ENCODE peak calls at places on chromosomes 16 and 17, in five cellular contexts. One of them, this sample, is unnamed.

GRCh38 chr17:55926276-55926995 is 175.6 kb downstream of the PCTP start:
- DNase-seq in aorta: no peak
- DNase-seq in stomach: no peak
- DNase-seq in amygdala: no peak
- DNase-seq in hypothalamus: no peak
- DNase-seq in this sample: no peak

GRCh38 chr17:1709403-1709891 is 730 bp downstream of the TLCD2 start:
- DNase-seq in aorta: no peak
- DNase-seq in stomach: no peak
- DNase-seq in amygdala: no peak
- DNase-seq in hypothalamus: no peak
- DNase-seq in this sample: no peak

GRCh38 chr17:45987706-45988105 is 11.3 kb upstream of the STH start:
- DNase-seq in aorta: no peak
- DNase-seq in stomach: no peak
- DNase-seq in amygdala: no peak
- DNase-seq in hypothalamus: no peak
- DNase-seq in this sample: no peak

GRCh38 chr16:54649846-54650245 is 280.8 kb upstream of the IRX5 start:
- DNase-seq in aorta: no peak
- DNase-seq in stomach: no peak
- DNase-seq in amygdala: no peak
- DNase-seq in hypothalamus: no peak
- DNase-seq in this sample: no peak

GRCh38 chr17:74512624-74513084 is 18.6 kb downstream of the CD300LB start:
- DNase-seq in aorta: peak
- DNase-seq in stomach: peak
- DNase-seq in amygdala: no peak
- DNase-seq in hypothalamus: no peak
- DNase-seq in this sample: no peak

GRCh38 chr17:40069751-40070643 is 7.2 kb downstream of the THRA start:
- DNase-seq in aorta: no peak
- DNase-seq in stomach: peak
- DNase-seq in amygdala: no peak
- DNase-seq in hypothalamus: no peak
- DNase-seq in this sample: no peak

GRCh38 chr17:29116652-29117439 is 63.4 kb downstream of the MYO18A start:
- DNase-seq in aorta: peak
- DNase-seq in stomach: peak
- DNase-seq in amygdala: peak
- DNase-seq in hypothalamus: peak
- DNase-seq in this sample: no peak

GRCh38 chr16:66399930-66400329 is 27.2 kb upstream of the BEAN1 start:
- DNase-seq in aorta: no peak
- DNase-seq in stomach: no peak
- DNase-seq in amygdala: no peak
- DNase-seq in hypothalamus: no peak
- DNase-seq in this sample: no peak

GRCh38 chr16:55668337-55669281 is 12.8 kb downstream of the SLC6A2 start:
- DNase-seq in aorta: no peak
- DNase-seq in stomach: no peak
- DNase-seq in amygdala: no peak
- DNase-seq in hypothalamus: no peak
- DNase-seq in this sample: peak

GRCh38 chr17:46081018-46081320 is 81.9 kb downstream of the STH start:
- DNase-seq in aorta: no peak
- DNase-seq in stomach: no peak
- DNase-seq in amygdala: no peak
- DNase-seq in hypothalamus: no peak
- DNase-seq in this sample: no peak

GRCh38 chr16:80938035-80938927 is 68.4 kb downstream of the CMC2 start:
- DNase-seq in aorta: peak
- DNase-seq in stomach: no peak
- DNase-seq in amygdala: no peak
- DNase-seq in hypothalamus: no peak
- DNase-seq in this sample: peak

GRCh38 chr16:75262104-75262799 is 10.8 kb upstream of the BCAR1 start:
- DNase-seq in aorta: peak
- DNase-seq in stomach: peak
- DNase-seq in amygdala: no peak
- DNase-seq in hypothalamus: no peak
- DNase-seq in this sample: no peak

GRCh38 chr16:73016488-73016830 is 31.5 kb downstream of the ZFHX3 start:
- DNase-seq in aorta: no peak
- DNase-seq in stomach: no peak
- DNase-seq in amygdala: no peak
- DNase-seq in hypothalamus: no peak
- DNase-seq in this sample: no peak

GRCh38 chr16:4215106-4215505 is 26.8 kb downstream of the SRL start:
- DNase-seq in aorta: no peak
- DNase-seq in stomach: no peak
- DNase-seq in amygdala: no peak
- DNase-seq in hypothalamus: no peak
- DNase-seq in this sample: no peak

GRCh38 chr17:44518032-44518431 is 14.8 kb upstream of the GPATCH8 start:
- DNase-seq in aorta: no peak
- DNase-seq in stomach: no peak
- DNase-seq in amygdala: no peak
- DNase-seq in hypothalamus: no peak
- DNase-seq in this sample: no peak

GRCh38 chr17:8175795-8176196 is 384 bp downstream of the TMEM107 start:
- DNase-seq in aorta: peak
- DNase-seq in stomach: no peak
- DNase-seq in amygdala: no peak
- DNase-seq in hypothalamus: no peak
- DNase-seq in this sample: no peak

GRCh38 chr16:27174007-27174406 is 29.3 kb upstream of the KDM8 start:
- DNase-seq in aorta: no peak
- DNase-seq in stomach: no peak
- DNase-seq in amygdala: no peak
- DNase-seq in hypothalamus: no peak
- DNase-seq in this sample: no peak

GRCh38 chr17:49570540-49571242 is 5.0 kb upstream of the NXPH3 start:
- DNase-seq in aorta: no peak
- DNase-seq in stomach: no peak
- DNase-seq in amygdala: no peak
- DNase-seq in hypothalamus: no peak
- DNase-seq in this sample: no peak

GRCh38 chr17:20948984-20949777 is 93.6 kb downstream of the USP22 start:
- DNase-seq in aorta: no peak
- DNase-seq in stomach: no peak
- DNase-seq in amygdala: no peak
- DNase-seq in hypothalamus: no peak
- DNase-seq in this sample: no peak

GRCh38 chr16:984106-984505 is 2.5 kb downstream of the SOX8 start:
- DNase-seq in aorta: no peak
- DNase-seq in stomach: no peak
- DNase-seq in amygdala: no peak
- DNase-seq in hypothalamus: no peak
- DNase-seq in this sample: no peak

GRCh38 chr17:81393684-81394376 is 1.4 kb upstream of the BAHCC1 start:
- DNase-seq in aorta: peak
- DNase-seq in stomach: peak
- DNase-seq in amygdala: peak
- DNase-seq in hypothalamus: peak
- DNase-seq in this sample: peak

GRCh38 chr17:82317394-82318168 is at the start of gene CD7:
- DNase-seq in aorta: peak
- DNase-seq in stomach: no peak
- DNase-seq in amygdala: no peak
- DNase-seq in hypothalamus: no peak
- DNase-seq in this sample: no peak

GRCh38 chr17:48576479-48577309 is 1.5 kb downstream of the HOXB4 start:
- DNase-seq in aorta: peak
- DNase-seq in stomach: no peak
- DNase-seq in amygdala: no peak
- DNase-seq in hypothalamus: no peak
- DNase-seq in this sample: no peak

GRCh38 chr17:74930535-74931036 is 5.1 kb upstream of the OTOP3 start:
- DNase-seq in aorta: no peak
- DNase-seq in stomach: no peak
- DNase-seq in amygdala: no peak
- DNase-seq in hypothalamus: no peak
- DNase-seq in this sample: no peak

GRCh38 chr17:7834554-7834890 is 505 bp downstream of the KDM6B start:
- DNase-seq in aorta: peak
- DNase-seq in stomach: peak
- DNase-seq in amygdala: no peak
- DNase-seq in hypothalamus: no peak
- DNase-seq in this sample: no peak